ENCODE peak calls at places on chromosomes 5 and 9, in ten cellular contexts. One of them, this sample, is unnamed.

GRCh38 chr5:72860499-72860898 is 44.0 kb downstream of the TNPO1 start:
- DNase-seq in Calu3: no peak
- DNase-seq in GM12865: no peak
- DNase-seq in brain microvascular endothelial cell: peak
- DNase-seq in ovary: no peak
- DNase-seq in CD8-positive, alpha-beta T cell: no peak
- DNase-seq in fibroblast of the aortic adventitia: peak
- DNase-seq in GM06990: no peak
- DNase-seq in GM13977: no peak
- DNase-seq in CD4-positive, alpha-beta T cell: no peak
- DNase-seq in this sample: no peak

GRCh38 chr5:97735209-97735608 is 552.2 kb upstream of the RIOK2 start:
- DNase-seq in Calu3: no peak
- DNase-seq in GM12865: no peak
- DNase-seq in brain microvascular endothelial cell: peak
- DNase-seq in ovary: no peak
- DNase-seq in CD8-positive, alpha-beta T cell: no peak
- DNase-seq in fibroblast of the aortic adventitia: peak
- DNase-seq in GM06990: no peak
- DNase-seq in GM13977: no peak
- DNase-seq in CD4-positive, alpha-beta T cell: no peak
- DNase-seq in this sample: no peak

GRCh38 chr9:107644774-107645463 is 155.3 kb upstream of the KLF4 start:
- DNase-seq in Calu3: no peak
- DNase-seq in GM12865: no peak
- DNase-seq in brain microvascular endothelial cell: no peak
- DNase-seq in ovary: no peak
- DNase-seq in CD8-positive, alpha-beta T cell: no peak
- DNase-seq in fibroblast of the aortic adventitia: peak
- DNase-seq in GM06990: no peak
- DNase-seq in GM13977: no peak
- DNase-seq in CD4-positive, alpha-beta T cell: no peak
- DNase-seq in this sample: no peak

GRCh38 chr5:147397616-147398015 is 112.3 kb downstream of the DPYSL3 start:
- DNase-seq in Calu3: peak
- DNase-seq in GM12865: no peak
- DNase-seq in brain microvascular endothelial cell: no peak
- DNase-seq in ovary: no peak
- DNase-seq in CD8-positive, alpha-beta T cell: no peak
- DNase-seq in fibroblast of the aortic adventitia: no peak
- DNase-seq in GM06990: no peak
- DNase-seq in GM13977: no peak
- DNase-seq in CD4-positive, alpha-beta T cell: no peak
- DNase-seq in this sample: no peak

GRCh38 chr9:105633373-105633772 is 28.9 kb upstream of the TAL2 start:
- DNase-seq in Calu3: no peak
- DNase-seq in GM12865: no peak
- DNase-seq in brain microvascular endothelial cell: no peak
- DNase-seq in ovary: no peak
- DNase-seq in CD8-positive, alpha-beta T cell: no peak
- DNase-seq in fibroblast of the aortic adventitia: no peak
- DNase-seq in GM06990: no peak
- DNase-seq in GM13977: no peak
- DNase-seq in CD4-positive, alpha-beta T cell: no peak
- DNase-seq in this sample: no peak

GRCh38 chr5:126354012-126354856 is 69.0 kb upstream of the GRAMD2B start:
- DNase-seq in Calu3: peak
- DNase-seq in GM12865: peak
- DNase-seq in brain microvascular endothelial cell: peak
- DNase-seq in ovary: no peak
- DNase-seq in CD8-positive, alpha-beta T cell: no peak
- DNase-seq in fibroblast of the aortic adventitia: peak
- DNase-seq in GM06990: no peak
- DNase-seq in GM13977: peak
- DNase-seq in CD4-positive, alpha-beta T cell: no peak
- DNase-seq in this sample: peak

GRCh38 chr5:172542651-172543131 is 88.4 kb upstream of the SH3PXD2B start:
- DNase-seq in Calu3: no peak
- DNase-seq in GM12865: no peak
- DNase-seq in brain microvascular endothelial cell: no peak
- DNase-seq in ovary: no peak
- DNase-seq in CD8-positive, alpha-beta T cell: no peak
- DNase-seq in fibroblast of the aortic adventitia: no peak
- DNase-seq in GM06990: no peak
- DNase-seq in GM13977: no peak
- DNase-seq in CD4-positive, alpha-beta T cell: no peak
- DNase-seq in this sample: no peak

GRCh38 chr5:173246135-173246495 is 11.1 kb upstream of the NKX2-5 start:
- DNase-seq in Calu3: no peak
- DNase-seq in GM12865: no peak
- DNase-seq in brain microvascular endothelial cell: no peak
- DNase-seq in ovary: no peak
- DNase-seq in CD8-positive, alpha-beta T cell: no peak
- DNase-seq in fibroblast of the aortic adventitia: no peak
- DNase-seq in GM06990: no peak
- DNase-seq in GM13977: no peak
- DNase-seq in CD4-positive, alpha-beta T cell: no peak
- DNase-seq in this sample: no peak

GRCh38 chr5:133366438-133366837 is 245.9 kb downstream of the FSTL4 start:
- DNase-seq in Calu3: no peak
- DNase-seq in GM12865: no peak
- DNase-seq in brain microvascular endothelial cell: no peak
- DNase-seq in ovary: no peak
- DNase-seq in CD8-positive, alpha-beta T cell: no peak
- DNase-seq in fibroblast of the aortic adventitia: no peak
- DNase-seq in GM06990: no peak
- DNase-seq in GM13977: no peak
- DNase-seq in CD4-positive, alpha-beta T cell: no peak
- DNase-seq in this sample: no peak

GRCh38 chr9:447230-448025 is 232.8 kb downstream of the DOCK8 start:
- DNase-seq in Calu3: peak
- DNase-seq in GM12865: peak
- DNase-seq in brain microvascular endothelial cell: no peak
- DNase-seq in ovary: no peak
- DNase-seq in CD8-positive, alpha-beta T cell: peak
- DNase-seq in fibroblast of the aortic adventitia: peak
- DNase-seq in GM06990: no peak
- DNase-seq in GM13977: peak
- DNase-seq in CD4-positive, alpha-beta T cell: peak
- DNase-seq in this sample: peak

GRCh38 chr5:169828385-169828784 is 151.9 kb downstream of the INSYN2B start:
- DNase-seq in Calu3: no peak
- DNase-seq in GM12865: no peak
- DNase-seq in brain microvascular endothelial cell: no peak
- DNase-seq in ovary: no peak
- DNase-seq in CD8-positive, alpha-beta T cell: no peak
- DNase-seq in fibroblast of the aortic adventitia: no peak
- DNase-seq in GM06990: no peak
- DNase-seq in GM13977: no peak
- DNase-seq in CD4-positive, alpha-beta T cell: no peak
- DNase-seq in this sample: no peak

GRCh38 chr9:29160763-29161353 is 1587.6 kb upstream of the C9orf72 start:
- DNase-seq in Calu3: no peak
- DNase-seq in GM12865: no peak
- DNase-seq in brain microvascular endothelial cell: no peak
- DNase-seq in ovary: no peak
- DNase-seq in CD8-positive, alpha-beta T cell: no peak
- DNase-seq in fibroblast of the aortic adventitia: no peak
- DNase-seq in GM06990: no peak
- DNase-seq in GM13977: no peak
- DNase-seq in CD4-positive, alpha-beta T cell: no peak
- DNase-seq in this sample: no peak

DNA sequence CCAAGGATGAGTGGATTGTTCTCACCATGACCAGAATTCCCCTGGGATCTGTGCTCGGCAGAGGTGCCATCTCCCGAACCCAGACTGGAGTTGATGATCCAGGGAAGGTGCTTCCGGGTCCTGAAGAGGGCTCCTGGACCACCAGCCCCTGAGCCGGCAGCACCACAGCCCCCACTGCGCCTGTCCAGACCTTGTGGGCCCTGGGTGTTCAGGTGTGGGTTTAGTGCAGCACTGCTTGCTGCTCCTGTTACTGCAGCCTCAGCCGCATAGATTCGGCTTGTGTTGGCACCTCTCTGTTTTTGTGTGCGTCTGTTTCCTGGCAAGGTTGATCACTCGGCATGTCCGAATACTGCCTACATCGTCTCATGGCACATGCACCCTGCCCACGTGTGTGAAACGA is 16.3 kb upstream of the NPM1 start:
- DNase-seq in Calu3: no peak
- DNase-seq in GM12865: no peak
- DNase-seq in brain microvascular endothelial cell: no peak
- DNase-seq in ovary: no peak
- DNase-seq in CD8-positive, alpha-beta T cell: no peak
- DNase-seq in fibroblast of the aortic adventitia: no peak
- DNase-seq in GM06990: no peak
- DNase-seq in GM13977: no peak
- DNase-seq in CD4-positive, alpha-beta T cell: no peak
- DNase-seq in this sample: no peak
- TF ChIP-seq CTCF in Calu3: no peak
- TF ChIP-seq CTCF in GM12865: no peak
- TF ChIP-seq CTCF in brain microvascular endothelial cell: no peak
- TF ChIP-seq CTCF in ovary: no peak
- TF ChIP-seq CTCF in CD8-positive, alpha-beta T cell: no peak
- TF ChIP-seq CTCF in fibroblast of the aortic adventitia: no peak
- TF ChIP-seq CTCF in GM06990: no peak
- TF ChIP-seq CTCF in GM13977: no peak
- TF ChIP-seq CTCF in CD4-positive, alpha-beta T cell: no peak
- TF ChIP-seq CTCF in this sample: no peak

GRCh38 chr5:148828461-148829247 is 2.2 kb downstream of the ADRB2 start:
- DNase-seq in Calu3: peak
- DNase-seq in GM12865: no peak
- DNase-seq in brain microvascular endothelial cell: no peak
- DNase-seq in ovary: no peak
- DNase-seq in CD8-positive, alpha-beta T cell: no peak
- DNase-seq in fibroblast of the aortic adventitia: no peak
- DNase-seq in GM06990: no peak
- DNase-seq in GM13977: no peak
- DNase-seq in CD4-positive, alpha-beta T cell: no peak
- DNase-seq in this sample: no peak
- TF ChIP-seq CTCF in Calu3: peak
- TF ChIP-seq CTCF in GM12865: peak
- TF ChIP-seq CTCF in brain microvascular endothelial cell: peak
- TF ChIP-seq CTCF in ovary: no peak
- TF ChIP-seq CTCF in CD8-positive, alpha-beta T cell: no peak
- TF ChIP-seq CTCF in fibroblast of the aortic adventitia: no peak
- TF ChIP-seq CTCF in GM06990: peak
- TF ChIP-seq CTCF in GM13977: no peak
- TF ChIP-seq CTCF in CD4-positive, alpha-beta T cell: no peak
- TF ChIP-seq CTCF in this sample: no peak

GRCh38 chr5:134578578-134579283 is 53.3 kb downstream of the JADE2 start:
- DNase-seq in Calu3: no peak
- DNase-seq in GM12865: no peak
- DNase-seq in brain microvascular endothelial cell: no peak
- DNase-seq in ovary: peak
- DNase-seq in CD8-positive, alpha-beta T cell: no peak
- DNase-seq in fibroblast of the aortic adventitia: no peak
- DNase-seq in GM06990: no peak
- DNase-seq in GM13977: no peak
- DNase-seq in CD4-positive, alpha-beta T cell: no peak
- DNase-seq in this sample: no peak

GRCh38 chr5:134579284-134579771 is 53.3 kb downstream of the SAR1B start:
- DNase-seq in Calu3: no peak
- DNase-seq in GM12865: no peak
- DNase-seq in brain microvascular endothelial cell: no peak
- DNase-seq in ovary: no peak
- DNase-seq in CD8-positive, alpha-beta T cell: no peak
- DNase-seq in fibroblast of the aortic adventitia: no peak
- DNase-seq in GM06990: no peak
- DNase-seq in GM13977: no peak
- DNase-seq in CD4-positive, alpha-beta T cell: no peak
- DNase-seq in this sample: no peak

GRCh38 chr5:134576386-134577021 is 51.0 kb downstream of the JADE2 start:
- DNase-seq in Calu3: no peak
- DNase-seq in GM12865: no peak
- DNase-seq in brain microvascular endothelial cell: no peak
- DNase-seq in ovary: peak
- DNase-seq in CD8-positive, alpha-beta T cell: no peak
- DNase-seq in fibroblast of the aortic adventitia: no peak
- DNase-seq in GM06990: no peak
- DNase-seq in GM13977: no peak
- DNase-seq in CD4-positive, alpha-beta T cell: no peak
- DNase-seq in this sample: no peak

GRCh38 chr5:134577022-134577795 is 51.7 kb downstream of the JADE2 start:
- DNase-seq in Calu3: peak
- DNase-seq in GM12865: no peak
- DNase-seq in brain microvascular endothelial cell: peak
- DNase-seq in ovary: no peak
- DNase-seq in CD8-positive, alpha-beta T cell: no peak
- DNase-seq in fibroblast of the aortic adventitia: peak
- DNase-seq in GM06990: no peak
- DNase-seq in GM13977: no peak
- DNase-seq in CD4-positive, alpha-beta T cell: no peak
- DNase-seq in this sample: no peak

DNA sequence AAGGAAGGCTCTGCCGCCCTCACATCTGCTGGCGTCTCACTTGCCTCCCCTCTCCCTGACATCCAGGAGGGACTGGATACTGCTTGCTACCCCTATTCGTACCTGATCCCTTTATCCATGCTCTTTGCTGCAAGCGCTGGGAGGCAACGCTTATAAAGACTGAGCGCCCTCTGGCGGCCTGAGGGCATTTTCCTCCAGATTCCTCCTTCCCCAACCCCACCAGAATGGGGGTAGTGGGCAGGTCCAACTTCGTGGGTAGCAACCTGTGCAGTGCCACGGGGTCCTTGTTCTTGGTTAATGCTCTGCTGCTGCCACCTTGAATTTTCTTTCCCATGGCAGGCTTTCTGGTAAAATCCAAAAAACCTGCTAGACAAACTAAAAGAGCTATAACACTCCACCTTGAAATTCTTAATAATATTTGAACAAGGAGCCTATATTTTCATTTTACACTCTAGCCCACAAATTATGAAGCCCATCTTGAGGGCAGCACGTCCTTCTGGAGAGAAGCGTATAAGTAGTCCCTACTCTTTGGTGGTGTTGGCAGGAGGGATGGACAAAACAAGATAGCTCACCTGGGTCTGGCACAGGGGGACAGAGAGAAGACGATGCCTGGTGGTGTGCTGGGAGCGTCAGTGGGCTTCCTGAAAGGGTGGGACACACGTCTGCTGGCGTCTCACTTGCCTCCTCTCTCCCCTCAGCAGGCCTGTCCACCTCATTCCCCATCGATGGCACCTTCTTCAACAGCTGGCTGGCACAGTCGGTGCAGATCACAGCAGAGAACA is 52.5 kb downstream of the JADE2 start:
- DNase-seq in Calu3: peak
- DNase-seq in GM12865: peak
- DNase-seq in brain microvascular endothelial cell: peak
- DNase-seq in ovary: peak
- DNase-seq in CD8-positive, alpha-beta T cell: peak
- DNase-seq in fibroblast of the aortic adventitia: peak
- DNase-seq in GM06990: peak
- DNase-seq in GM13977: peak
- DNase-seq in CD4-positive, alpha-beta T cell: peak
- DNase-seq in this sample: peak
- TF ChIP-seq CTCF in Calu3: peak
- TF ChIP-seq CTCF in GM12865: peak
- TF ChIP-seq CTCF in brain microvascular endothelial cell: peak
- TF ChIP-seq CTCF in ovary: peak
- TF ChIP-seq CTCF in CD8-positive, alpha-beta T cell: peak
- TF ChIP-seq CTCF in fibroblast of the aortic adventitia: peak
- TF ChIP-seq CTCF in GM06990: peak
- TF ChIP-seq CTCF in GM13977: peak
- TF ChIP-seq CTCF in CD4-positive, alpha-beta T cell: peak
- TF ChIP-seq CTCF in this sample: peak

GRCh38 chr5:69032009-69032408 is 61.8 kb upstream of the SLC30A5 start:
- DNase-seq in Calu3: no peak
- DNase-seq in GM12865: no peak
- DNase-seq in brain microvascular endothelial cell: no peak
- DNase-seq in ovary: no peak
- DNase-seq in CD8-positive, alpha-beta T cell: no peak
- DNase-seq in fibroblast of the aortic adventitia: no peak
- DNase-seq in GM06990: no peak
- DNase-seq in GM13977: no peak
- DNase-seq in CD4-positive, alpha-beta T cell: no peak
- DNase-seq in this sample: no peak
- TF ChIP-seq CTCF in Calu3: no peak
- TF ChIP-seq CTCF in GM12865: peak
- TF ChIP-seq CTCF in brain microvascular endothelial cell: peak
- TF ChIP-seq CTCF in ovary: no peak
- TF ChIP-seq CTCF in CD8-positive, alpha-beta T cell: no peak
- TF ChIP-seq CTCF in fibroblast of the aortic adventitia: no peak
- TF ChIP-seq CTCF in GM06990: peak
- TF ChIP-seq CTCF in GM13977: no peak
- TF ChIP-seq CTCF in CD4-positive, alpha-beta T cell: no peak
- TF ChIP-seq CTCF in this sample: no peak

This sample was measured in GM13976.